ENCODE peak calls at places on chromosome 12, in four cellular contexts. A is fibroblast of lung, Q is tibial nerve, M is ovary. F is an unnamed sample.

GRCh38 chr12:238736-239398 is 23.8 kb downstream of the SLC6A13 start:
- DNase-seq in A (no peak), Q (no peak), M (no peak), F (no peak)

GRCh38 chr12:94147991-94148840 is at the start of gene PLXNC1:
- DNase-seq in A (peak), Q (no peak), M (peak), F (no peak)

GRCh38 chr12:38720661-38721060 is 184.7 kb downstream of the CPNE8 start:
- DNase-seq in A (no peak), Q (no peak), M (no peak), F (no peak)

GRCh38 chr12:15592934-15593333 is 196.3 kb downstream of the EPS8 start:
- DNase-seq in A (peak), Q (no peak), M (no peak), F (no peak)

GRCh38 chr12:104455594-104456416 is 943 bp upstream of the CHST11 start:
- DNase-seq in A (no peak), Q (no peak), M (no peak), F (no peak)

GRCh38 chr12:123905319-123905925 is 67.2 kb downstream of the CCDC92 start:
- DNase-seq in A (peak), Q (peak), M (peak), F (peak)

GRCh38 chr12:106144847-106145246 is 6.1 kb upstream of the NUAK1 start:
- DNase-seq in A (no peak), Q (no peak), M (no peak), F (no peak)

GRCh38 chr12:92908108-92908507 is 21.0 kb downstream of the EEA1 start:
- DNase-seq in A (no peak), Q (no peak), M (no peak), F (no peak)

GRCh38 chr12:17060260-17060659 is 454.3 kb upstream of the LMO3 start:
- DNase-seq in A (no peak), Q (no peak), M (no peak), F (no peak)

GRCh38 chr12:76922821-76923315 is 44.0 kb upstream of the CSRP2 start:
- DNase-seq in A (no peak), Q (no peak), M (no peak), F (no peak)

GRCh38 chr12:123973552-123974341 is 732 bp downstream of the ZNF664 start:
- DNase-seq in A (no peak), Q (no peak), M (peak), F (peak)

GRCh38 chr12:57112492-57113294 is 1.5 kb upstream of the STAT6 start:
- DNase-seq in A (no peak), Q (no peak), M (no peak), F (no peak)

GRCh38 chr12:121064116-121064515 is 25.1 kb upstream of the OASL start:
- DNase-seq in A (no peak), Q (no peak), M (no peak), F (no peak)

GRCh38 chr12:5827591-5827990 is 117.5 kb downstream of the ANO2 start:
- DNase-seq in A (no peak), Q (no peak), M (no peak), F (no peak)

GRCh38 chr12:94074970-94075695 is 73.2 kb upstream of the PLXNC1 start:
- DNase-seq in A (peak), Q (peak), M (peak), F (no peak)

GRCh38 chr12:57181561-57182155 is 34.2 kb upstream of the LRP1-AS start:
- DNase-seq in A (peak), Q (no peak), M (no peak), F (no peak)

GRCh38 chr12:109591041-109591440 is 17.4 kb downstream of the MVK start:
- DNase-seq in A (no peak), Q (no peak), M (no peak), F (no peak)

GRCh38 chr12:111322336-111323250 is 46.3 kb downstream of the PHETA1 start:
- DNase-seq in A (no peak), Q (no peak), M (no peak), F (no peak)

GRCh38 chr12:20585055-20585625 is 110.0 kb upstream of the SLCO1C1 start:
- DNase-seq in A (no peak), Q (no peak), M (no peak), F (no peak)

GRCh38 chr12:127649951-127650350 is 617.0 kb upstream of the TMEM132C start:
- DNase-seq in A (no peak), Q (no peak), M (no peak), F (no peak)

GRCh38 chr12:33156042-33156441 is 259.5 kb upstream of the PKP2 start:
- DNase-seq in A (no peak), Q (no peak), M (no peak), F (no peak)

GRCh38 chr12:65536876-65537661 is 258.6 kb downstream of the MSRB3 start:
- DNase-seq in A (peak), Q (peak), M (no peak), F (no peak)

GRCh38 chr12:16187684-16188083 is 89.8 kb downstream of the SLC15A5 start:
- DNase-seq in A (no peak), Q (no peak), M (no peak), F (no peak)

GRCh38 chr12:98126637-98127335 is 388.6 kb upstream of the TMPO start:
- DNase-seq in A (no peak), Q (no peak), M (no peak), F (no peak)

GRCh38 chr12:16299403-16299802 is 21.9 kb upstream of the SLC15A5 start:
- DNase-seq in A (no peak), Q (peak), M (no peak), F (no peak)

GRCh38 chr12:119624971-119625370 is 31.4 kb downstream of the TMEM233 start:
- DNase-seq in A (no peak), Q (no peak), M (peak), F (no peak)
- TF ChIP-seq CTCF in A (no peak), Q (no peak), M (no peak), F (no peak)

GRCh38 chr12:1799882-1800645 is 20.3 kb upstream of the LRTM2 start:
- DNase-seq in A (no peak), Q (no peak), M (no peak), F (no peak)
- TF ChIP-seq CTCF in A (no peak), Q (no peak), M (no peak), F (no peak)

DNA sequence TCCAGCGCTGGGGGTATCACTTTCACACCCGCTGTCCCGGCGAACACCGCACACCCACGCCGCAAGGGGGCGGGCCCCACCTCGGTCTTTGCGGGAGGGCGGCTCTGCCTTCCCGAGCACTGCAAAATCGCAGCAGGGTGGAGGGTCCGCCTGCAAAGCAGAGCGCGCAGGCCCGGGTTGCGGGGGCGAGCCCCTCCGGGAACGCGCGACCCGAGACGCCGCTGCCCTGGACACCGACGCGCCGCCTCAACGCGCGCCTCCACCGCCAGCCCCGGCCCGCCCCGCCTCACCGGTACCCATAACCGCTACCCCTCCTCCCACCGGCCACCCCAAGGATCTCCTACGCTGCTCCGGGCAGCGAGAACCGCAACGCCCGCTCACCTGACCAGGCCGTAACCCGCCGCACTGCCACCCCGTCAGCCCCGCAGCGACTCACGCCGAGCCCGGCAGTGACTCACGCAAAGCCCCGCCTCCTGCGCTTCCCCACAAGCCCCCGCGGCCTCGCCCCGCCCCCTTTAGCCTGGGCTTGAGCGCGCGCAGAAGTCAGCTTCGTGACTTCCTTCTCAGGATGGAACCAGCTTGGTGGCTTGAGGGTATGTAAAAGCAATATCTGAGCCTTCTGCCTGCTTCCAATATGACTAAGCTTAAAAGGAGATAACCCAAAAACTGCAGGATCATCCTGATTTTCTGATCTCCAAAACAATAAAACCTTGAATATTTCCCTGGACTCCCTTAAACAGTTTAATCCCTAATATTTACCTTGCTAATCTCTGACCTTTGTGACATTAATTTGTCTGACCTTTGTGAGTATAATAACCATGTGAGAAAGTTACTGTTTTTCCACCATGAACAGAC is at the start of gene RPAP3:
- DNase-seq in A (peak), Q (peak), M (peak), F (peak)
- TF ChIP-seq CTCF in A (peak), Q (peak), M (peak), F (peak)

GRCh38 chr12:64269161-64269560 is 47.1 kb upstream of the KICS2 start:
- DNase-seq in A (no peak), Q (no peak), M (no peak), F (no peak)

GRCh38 chr12:64278421-64278820 is 56.3 kb upstream of the KICS2 start:
- DNase-seq in A (no peak), Q (no peak), M (no peak), F (no peak)

GRCh38 chr12:64270411-64270810 is 48.3 kb upstream of the KICS2 start:
- DNase-seq in A (no peak), Q (no peak), M (no peak), F (no peak)

GRCh38 chr12:64268409-64268808 is 46.3 kb upstream of the KICS2 start:
- DNase-seq in A (no peak), Q (no peak), M (no peak), F (no peak)

DNA sequence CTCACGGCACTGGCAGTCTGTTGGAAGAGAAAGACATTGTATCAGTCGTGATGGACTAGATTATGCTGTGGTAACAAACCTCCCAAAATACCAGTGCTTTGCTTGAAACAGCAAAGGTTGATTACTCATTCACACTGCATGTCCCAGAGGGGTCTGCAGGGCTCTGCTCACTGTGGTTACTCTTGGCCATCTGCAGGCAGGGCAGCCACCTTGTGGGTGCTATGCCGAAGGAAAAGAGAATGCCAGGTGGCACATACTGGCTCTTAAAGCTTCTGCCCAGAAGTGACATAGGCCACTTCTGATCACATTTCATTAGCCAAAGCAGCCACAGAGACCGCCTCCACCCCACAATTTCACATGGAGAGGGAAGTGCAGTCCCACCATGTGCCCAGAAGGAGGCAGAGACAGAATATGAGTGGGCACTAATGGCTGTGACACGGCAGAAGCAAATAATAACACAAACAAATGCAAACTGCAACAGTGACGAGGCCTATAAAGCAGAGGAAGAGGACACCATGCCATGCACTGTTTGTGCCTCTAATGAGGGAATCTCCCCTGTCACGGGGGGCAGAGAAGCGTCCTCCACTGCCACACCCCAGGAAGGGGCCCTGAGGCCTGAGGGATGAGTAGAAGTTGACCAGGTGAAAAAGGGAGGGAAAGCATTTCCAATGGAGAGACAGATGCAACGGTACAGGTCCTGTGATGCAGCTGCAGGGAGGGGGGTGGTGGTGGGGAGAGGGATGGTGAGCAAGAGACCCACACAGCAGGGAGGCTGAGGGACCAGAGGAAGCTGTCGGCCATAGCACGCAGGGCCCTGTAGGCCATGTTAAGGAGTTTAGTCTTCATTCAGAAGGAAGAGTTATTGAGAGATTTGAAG is 51.7 kb upstream of the KICS2 start:
- DNase-seq in A (no peak), Q (no peak), M (no peak), F (peak)
- TF ChIP-seq CTCF in A (peak), Q (peak), M (no peak), F (peak)

GRCh38 chr12:45431153-45431552 is 215.3 kb downstream of the ANO6 start:
- DNase-seq in A (no peak), Q (no peak), M (no peak), F (no peak)
- TF ChIP-seq CTCF in A (no peak), Q (no peak), M (no peak), F (no peak)

F was measured in neural crest cell.